ENCODE peak calls at places on chromosomes 4 and X, in nine cellular contexts. K, H, F, I, X, J, B, Y and T are unnamed samples.
A peak's percentile ranks its signal among the peaks of the same experiment; 100 is the strongest.

GRCh38 chr4:186887211-186887785 is 163.6 kb upstream of the FAT1 start:
- DNase-seq in H (no peak), J (no peak), K (no peak), Y (no peak), F (no peak), I (peak; percentile 76), X (peak; percentile 69), B (no peak), T (no peak)

GRCh38 chr4:2066571-2067445 is 7.7 kb downstream of the NAT8L start:
- DNase-seq in B (no peak), Y (no peak), X (no peak), J (no peak), I (peak; percentile 84), H (no peak), K (peak; percentile 71), F (no peak), T (peak; percentile 83)

GRCh38 chrX:68498044-68498507 is 775 bp upstream of the YIPF6 start:
- DNase-seq in I (no peak), H (no peak), X (no peak), B (peak; percentile 13), Y (no peak), F (no peak), J (peak; percentile 6), K (no peak), T (no peak)

GRCh38 chr4:188299161-188299560 is 159.9 kb downstream of the TRIML1 start:
- DNase-seq in B (no peak), J (no peak), Y (no peak), H (no peak), I (no peak), K (no peak), F (no peak), X (no peak), T (no peak)

GRCh38 chrX:99857455-99857854 is 552.6 kb downstream of the PCDH19 start:
- DNase-seq in H (no peak), B (no peak), K (no peak), I (no peak), Y (no peak), F (no peak), J (no peak), X (no peak), T (no peak)

GRCh38 chrX:103175944-103176753 is 38.8 kb upstream of the BEX4 start:
- DNase-seq in K (no peak), I (peak; percentile 72), B (peak; percentile 77), F (peak; percentile 63), H (peak; percentile 53), J (peak; percentile 61), X (peak; percentile 13), Y (no peak), T (no peak)

GRCh38 chrX:53332204-53332603 is 50.8 kb upstream of the IQSEC2 start:
- DNase-seq in F (no peak), H (no peak), Y (no peak), X (no peak), K (no peak), J (no peak), I (no peak), B (no peak), T (no peak)

GRCh38 chrX:107826286-107827136 is 845 bp downstream of the MID2 start:
- DNase-seq in Y (no peak), F (peak; percentile 28), H (peak; percentile 23), K (peak; percentile 78), B (peak; percentile 30), X (peak; percentile 52), J (no peak), I (peak; percentile 84), T (no peak)

GRCh38 chr4:1974836-1975235 is 33.9 kb downstream of the NELFA start:
- DNase-seq in X (no peak), I (peak; percentile 50), Y (peak; percentile 62), F (no peak), J (no peak), K (no peak), H (no peak), B (no peak), T (no peak)

GRCh38 chr4:45795165-45795564 is 328.7 kb downstream of the GABRG1 start:
- DNase-seq in X (no peak), K (no peak), I (no peak), B (no peak), J (no peak), F (no peak), Y (no peak), H (no peak), T (no peak)

GRCh38 chr4:48906283-48907173 is at the start of gene OCIAD2:
- DNase-seq in B (peak; percentile 91), X (peak; percentile 70), I (peak; percentile 65), J (peak; percentile 91), H (peak; percentile 86), K (peak; percentile 92), F (peak; percentile 32), Y (no peak), T (peak; percentile 87)
- TF ChIP-seq CTCF in B (peak; percentile 5), X (no peak), I (no peak), J (peak; percentile 74), H (peak; percentile 30), K (peak; percentile 8), F (no peak), Y (no peak), T (peak; percentile 42)

GRCh38 chrX:17535229-17535628 is 160.2 kb downstream of the NHS start:
- DNase-seq in J (peak; percentile 8), B (peak; percentile 62), X (no peak), F (peak; percentile 28), K (no peak), Y (no peak), I (peak; percentile 29), H (peak; percentile 23), T (no peak)
- TF ChIP-seq CTCF in J (peak; percentile 43), B (no peak), X (peak; percentile 40), F (peak; percentile 57), K (peak; percentile 30), Y (no peak), I (peak; percentile 54), H (peak; percentile 41), T (peak; percentile 81)

DNA sequence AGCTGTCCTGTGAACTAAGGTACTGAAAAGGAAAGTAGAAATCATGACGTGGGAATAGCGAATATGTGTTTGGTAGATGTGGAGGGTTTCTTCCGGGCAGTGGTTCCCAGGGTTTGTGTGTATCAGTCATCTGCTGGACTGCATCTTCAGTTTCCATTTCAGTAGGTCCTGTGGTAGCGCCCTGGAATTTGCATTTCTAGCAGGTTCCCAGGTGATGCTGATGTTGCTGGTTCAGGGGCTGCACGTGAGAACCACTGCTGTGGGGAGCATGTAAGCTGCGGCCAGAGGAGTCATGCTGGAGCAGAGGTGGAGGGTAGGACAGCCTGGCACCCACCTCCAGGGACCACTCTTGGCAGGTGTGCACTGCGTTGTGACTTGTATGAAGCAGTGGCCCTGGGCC is 47.1 kb downstream of the ARHGAP10 start:
- DNase-seq in X (no peak), Y (no peak), I (no peak), F (no peak), B (no peak), H (peak; percentile 69), K (no peak), J (no peak), T (no peak)
- TF ChIP-seq CTCF in X (no peak), Y (no peak), I (no peak), F (no peak), B (no peak), H (no peak), K (no peak), J (no peak), T (no peak)

GRCh38 chrX:131791608-131792355 is 231.3 kb upstream of the STK26 start:
- DNase-seq in F (no peak), I (no peak), J (no peak), H (no peak), X (no peak), Y (no peak), B (no peak), K (no peak), T (no peak)

GRCh38 chrX:131792789-131793462 is 230.2 kb upstream of the STK26 start:
- DNase-seq in X (peak; percentile 81), K (peak; percentile 86), F (no peak), I (peak; percentile 87), J (peak; percentile 16), B (no peak), Y (peak; percentile 89), H (no peak), T (no peak)

GRCh38 chrX:131789664-131790063 is 233.4 kb upstream of the STK26 start:
- DNase-seq in H (peak; percentile 18), F (no peak), K (no peak), I (no peak), B (no peak), Y (no peak), J (no peak), X (no peak), T (no peak)

GRCh38 chrX:131795442-131796229 is 227.5 kb upstream of the STK26 start:
- DNase-seq in I (no peak), J (no peak), X (no peak), F (no peak), H (no peak), K (no peak), B (no peak), Y (no peak), T (no peak)

DNA sequence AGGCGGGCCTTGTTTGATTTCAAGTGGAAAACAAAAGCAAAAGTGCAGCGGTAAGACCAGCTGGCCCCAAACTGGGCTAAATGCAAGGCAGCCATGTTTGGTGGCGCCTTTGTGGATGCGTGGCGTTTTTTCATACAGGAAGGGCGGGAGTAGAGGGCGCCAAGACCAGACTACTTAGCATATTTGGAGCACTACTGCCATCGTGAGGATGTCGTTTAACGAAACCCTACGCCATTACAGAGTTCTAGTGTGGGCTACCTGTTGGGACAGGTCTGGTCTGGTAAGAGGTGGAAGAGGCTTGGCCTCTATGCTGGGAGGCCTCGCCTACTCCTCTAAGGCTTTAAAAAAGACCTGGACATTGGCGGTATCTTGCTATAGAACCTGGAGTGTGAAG is 230.7 kb upstream of the STK26 start:
- DNase-seq in X (peak; percentile 83), I (peak; percentile 91), Y (peak; percentile 93), K (peak; percentile 93), H (peak; percentile 21), J (no peak), B (no peak), F (no peak), T (no peak)
- TF ChIP-seq CTCF in X (no peak), I (peak; percentile 43), Y (no peak), K (no peak), H (no peak), J (no peak), B (no peak), F (no peak), T (no peak)

GRCh38 chrX:153651540-153652079 is 4.6 kb downstream of the DUSP9 start:
- DNase-seq in Y (no peak), H (no peak), X (no peak), F (no peak), I (peak; percentile 89), J (no peak), B (no peak), K (peak; percentile 56), T (peak; percentile 63)
- TF ChIP-seq CTCF in Y (no peak), H (no peak), X (peak; percentile 36), F (peak; percentile 46), I (peak; percentile 22), J (peak; percentile 34), B (no peak), K (no peak), T (peak; percentile 43)